ENCODE peak calls at places on chromosomes 4 and X, in six cellular contexts. Q is HCT116, W is A673, N is A549, Y is upper lobe of right lung, S is tibial artery. B is an unnamed sample.

GRCh38 chr4:90357117-90357710 is 230.0 kb downstream of the CCSER1 start:
- DNase-seq in Q (peak; percentile 74), W (peak; percentile 39), N (peak; percentile 71), Y (no peak), S (no peak), B (peak; percentile 6)

GRCh38 chr4:155383541-155383940 is 6.8 kb upstream of the MAP9 start:
- DNase-seq in Q (no peak), W (no peak), N (peak; percentile 6), Y (no peak), S (no peak), B (no peak)

GRCh38 chrX:69158166-69159040 is 6.8 kb downstream of the PJA1 start:
- DNase-seq in Q (no peak), W (peak; percentile 71), N (peak; percentile 63), Y (no peak), S (peak; percentile 77), B (peak; percentile 27)

GRCh38 chr4:21470531-21470930 is 478.0 kb downstream of the KCNIP4 start:
- DNase-seq in Q (no peak), W (peak; percentile 86), N (no peak), Y (no peak), S (no peak), B (no peak)

GRCh38 chrX:16695079-16695676 is 17.3 kb downstream of the CTPS2 start:
- DNase-seq in Q (peak; percentile 26), W (peak; percentile 74), N (peak; percentile 54), Y (peak; percentile 59), S (peak; percentile 73), B (peak; percentile 12)

GRCh38 chr4:69823481-69824186 is 36.3 kb downstream of the SULT1E1 start:
- DNase-seq in Q (peak; percentile 18), W (peak; percentile 48), N (peak; percentile 40), Y (peak; percentile 76), S (no peak), B (peak; percentile 42)

GRCh38 chrX:132957211-132958085 is 981 bp downstream of the HS6ST2 start:
- DNase-seq in Q (no peak), W (peak; percentile 43), N (peak; percentile 6), Y (no peak), S (no peak), B (no peak)

GRCh38 chr4:163493643-163494359 is 689 bp upstream of the TMA16 start:
- DNase-seq in Q (no peak), W (no peak), N (peak; percentile 16), Y (no peak), S (peak; percentile 41), B (no peak)

GRCh38 chrX:66654411-66654810 is 15.5 kb upstream of the EDA2R start:
- DNase-seq in Q (no peak), W (no peak), N (no peak), Y (no peak), S (no peak), B (no peak)

DNA sequence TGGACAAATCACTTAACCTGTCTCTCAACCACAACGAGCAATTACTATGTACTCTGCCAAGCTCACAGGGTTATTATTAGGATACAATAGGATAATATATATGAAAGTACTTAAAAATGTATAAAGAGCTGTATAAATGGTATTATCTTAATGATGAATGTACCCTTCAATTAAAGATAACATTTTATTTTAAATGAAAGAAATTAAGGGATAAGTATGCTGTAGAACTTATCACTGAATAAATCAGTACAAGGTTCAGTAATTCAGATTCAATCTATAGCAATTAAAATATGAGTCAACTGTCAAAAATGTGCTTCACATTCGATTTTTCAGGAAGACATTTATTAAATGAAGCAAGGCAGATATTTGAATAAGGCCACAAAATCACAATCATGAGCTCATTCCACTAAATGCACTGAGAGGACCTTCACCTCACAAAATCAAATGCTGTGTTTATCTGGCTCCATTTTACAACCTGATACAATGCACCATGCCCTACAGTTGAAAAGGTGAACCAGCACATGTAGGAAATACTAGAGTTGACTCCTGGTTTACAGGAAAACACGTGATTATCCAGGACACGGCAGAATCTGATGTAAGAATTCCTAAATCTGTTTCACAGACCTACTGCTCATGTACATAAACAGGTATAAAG is 4.4 kb downstream of the LRCH2 start:
- DNase-seq in Q (no peak), W (no peak), N (no peak), Y (no peak), S (no peak), B (no peak)
- H3K4me3 ChIP-seq in Q (no peak overlapping the region), W (no peak overlapping the region), N (no peak overlapping the region), Y (no peak overlapping the region), S (no peak overlapping the region), B (no peak overlapping the region)

DNA sequence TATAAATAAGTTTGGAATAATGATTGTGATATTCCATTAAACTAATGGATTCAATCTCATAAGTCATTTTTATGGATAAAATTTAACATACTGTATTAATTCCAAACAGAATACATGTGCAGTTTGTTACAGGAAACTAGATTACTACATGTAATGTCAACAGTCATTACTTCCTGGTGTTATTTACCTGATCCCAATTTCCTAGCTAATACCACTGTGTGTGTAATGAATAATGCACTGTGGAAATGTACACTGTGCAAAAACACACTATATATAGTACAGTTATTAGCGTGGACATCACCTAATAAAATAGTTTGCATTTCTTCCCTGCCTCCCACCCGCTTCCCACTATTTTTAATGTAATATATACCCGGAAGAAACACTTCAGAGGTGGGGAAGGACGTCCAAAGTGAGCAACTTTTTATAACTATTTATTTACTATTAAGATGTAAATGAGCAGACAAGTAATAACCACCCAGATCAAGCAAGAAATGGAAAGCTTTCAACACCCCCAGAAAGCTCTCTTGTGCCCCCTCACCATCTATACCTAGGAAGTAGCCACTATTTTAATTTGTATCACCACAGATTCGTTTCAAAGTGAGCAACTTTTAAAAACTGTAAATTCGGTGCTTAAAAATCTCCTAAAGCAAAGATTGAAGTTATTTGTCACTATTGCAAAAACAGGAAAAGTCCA is 219.1 kb downstream of the THOC2 start:
- DNase-seq in Q (no peak), W (no peak), N (peak; percentile 1), Y (no peak), S (no peak), B (no peak)
- H3K4me3 ChIP-seq in Q (peak overlapping the region; percentile 50), W (no peak overlapping the region), N (peak overlapping the region; percentile 56), Y (peak overlapping the region; percentile 14), S (no peak overlapping the region), B (no peak overlapping the region)

GRCh38 chrX:153828723-153829548 is 1.4 kb downstream of the PDZD4 start:
- DNase-seq in Q (no peak), W (no peak), N (peak; percentile 36), Y (no peak), S (no peak), B (no peak)
- H3K4me3 ChIP-seq in Q (no peak overlapping the region), W (peak overlapping the region; percentile 47), N (peak overlapping the region; percentile 60), Y (peak overlapping the region; percentile 36), S (peak overlapping the region; percentile 57), B (no peak overlapping the region)

GRCh38 chr4:40678421-40678820 is 48.8 kb upstream of the RBM47 start:
- DNase-seq in Q (no peak), W (no peak), N (no peak), Y (no peak), S (no peak), B (no peak)

GRCh38 chr4:40675166-40675565 is 45.5 kb upstream of the RBM47 start:
- DNase-seq in Q (no peak), W (no peak), N (no peak), Y (no peak), S (no peak), B (no peak)

GRCh38 chr4:40669504-40669903 is 39.8 kb upstream of the RBM47 start:
- DNase-seq in Q (no peak), W (no peak), N (no peak), Y (no peak), S (no peak), B (no peak)

GRCh38 chr4:40672528-40673522 is 43.2 kb upstream of the RBM47 start:
- DNase-seq in Q (peak; percentile 78), W (peak; percentile 91), N (peak; percentile 97), Y (peak; percentile 68), S (peak; percentile 43), B (peak; percentile 86)
- H3K4me3 ChIP-seq in Q (no peak overlapping the region), W (no peak overlapping the region), N (no peak overlapping the region), Y (no peak overlapping the region), S (no peak overlapping the region), B (no peak overlapping the region)

GRCh38 chrX:153726286-153727107 is 1.8 kb downstream of the ABCD1 start:
- DNase-seq in Q (no peak), W (peak; percentile 19), N (no peak), Y (peak; percentile 82), S (peak; percentile 64), B (no peak)
- H3K4me3 ChIP-seq in Q (peak overlapping the region; percentile 11), W (no peak overlapping the region), N (no peak overlapping the region), Y (peak overlapping the region; percentile 38), S (peak overlapping the region; percentile 68), B (no peak overlapping the region)

GRCh38 chr4:128427832-128428366 is 140.3 kb upstream of the PGRMC2 start:
- DNase-seq in Q (peak; percentile 86), W (peak; percentile 64), N (peak; percentile 94), Y (peak; percentile 70), S (no peak), B (peak; percentile 2)
- H3K4me3 ChIP-seq in Q (peak overlapping the region; percentile 19), W (no peak overlapping the region), N (peak overlapping the region; percentile 52), Y (peak overlapping the region; percentile 19), S (no peak overlapping the region), B (no peak overlapping the region)

GRCh38 chr4:74878323-74878722 is 54.6 kb upstream of the PARM1 start:
- DNase-seq in Q (no peak), W (no peak), N (no peak), Y (no peak), S (no peak), B (no peak)

GRCh38 chr4:74873545-74874295 is 59.2 kb upstream of the PARM1 start:
- DNase-seq in Q (no peak), W (no peak), N (no peak), Y (no peak), S (no peak), B (no peak)

GRCh38 chr4:74875451-74875850 is 57.5 kb upstream of the PARM1 start:
- DNase-seq in Q (no peak), W (no peak), N (no peak), Y (no peak), S (no peak), B (no peak)

GRCh38 chr4:74874785-74875367 is 58.0 kb upstream of the PARM1 start:
- DNase-seq in Q (peak; percentile 73), W (peak; percentile 76), N (peak; percentile 75), Y (no peak), S (peak; percentile 22), B (peak; percentile 66)
- H3K4me3 ChIP-seq in Q (no peak overlapping the region), W (no peak overlapping the region), N (no peak overlapping the region), Y (no peak overlapping the region), S (no peak overlapping the region), B (no peak overlapping the region)

DNA sequence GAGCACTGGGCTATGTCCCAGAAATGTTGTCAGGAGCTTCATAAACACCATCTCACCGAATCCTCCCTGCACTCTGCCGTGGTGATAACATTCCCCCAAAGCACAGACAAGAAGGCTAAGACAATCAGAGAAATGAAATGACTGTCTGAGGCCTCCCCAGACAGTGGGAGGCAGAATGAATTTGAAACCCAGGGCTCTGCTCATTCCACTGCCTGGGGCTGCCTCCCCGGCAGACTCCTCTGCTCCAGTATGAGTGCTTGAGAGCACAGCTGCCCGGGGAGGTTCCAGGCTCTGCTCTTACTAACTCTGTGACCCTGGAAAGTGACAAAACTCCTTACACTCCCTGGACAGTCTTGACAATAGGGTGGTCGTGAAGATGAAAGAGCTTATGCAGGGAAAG is 9.7 kb downstream of the FGFBP1 start:
- DNase-seq in Q (no peak), W (no peak), N (no peak), Y (no peak), S (no peak), B (no peak)
- H3K4me3 ChIP-seq in Q (no peak overlapping the region), W (no peak overlapping the region), N (no peak overlapping the region), Y (no peak overlapping the region), S (no peak overlapping the region), B (no peak overlapping the region)

GRCh38 chrX:134375691-134376090 is 84.3 kb upstream of the HPRT1 start:
- DNase-seq in Q (no peak), W (no peak), N (no peak), Y (no peak), S (no peak), B (no peak)
- H3K4me3 ChIP-seq in Q (no peak overlapping the region), W (peak overlapping the region; percentile 81), N (no peak overlapping the region), Y (no peak overlapping the region), S (no peak overlapping the region), B (no peak overlapping the region)

GRCh38 chr4:165440415-165440882 is 61.6 kb downstream of the CPE start:
- DNase-seq in Q (peak; percentile 42), W (peak; percentile 50), N (peak; percentile 4), Y (no peak), S (no peak), B (no peak)
- H3K4me3 ChIP-seq in Q (no peak overlapping the region), W (no peak overlapping the region), N (no peak overlapping the region), Y (no peak overlapping the region), S (peak overlapping the region; percentile 6), B (no peak overlapping the region)

B was measured in Jurkat, Clone E6-1.